ENCODE peak calls at places on chromosomes 4 and X, in seven cellular contexts. One of them, this sample, is unnamed.

GRCh38 chr4:26874110-26874509 is 13.5 kb downstream of the STIM2 start:
- DNase-seq in foreskin fibroblast: no peak
- DNase-seq in A673: no peak
- DNase-seq in GM20000: no peak
- DNase-seq in lower lobe of right lung: no peak
- DNase-seq in neural crest cell: no peak
- DNase-seq in activated CD8-positive, alpha-beta T cell treated with anti-CD3 and anti-CD28 coated beads for 36 hours: no peak
- DNase-seq in this sample: no peak

GRCh38 chr4:37383579-37384229 is 139.2 kb downstream of the NWD2 start:
- DNase-seq in lower lobe of right lung: no peak
- DNase-seq in GM20000: peak
- DNase-seq in A673: peak
- DNase-seq in neural crest cell: peak
- DNase-seq in activated CD8-positive, alpha-beta T cell treated with anti-CD3 and anti-CD28 coated beads for 36 hours: peak
- DNase-seq in foreskin fibroblast: no peak
- DNase-seq in this sample: no peak

GRCh38 chr4:99655315-99656081 is 2.1 kb downstream of the C4orf54 start:
- DNase-seq in neural crest cell: no peak
- DNase-seq in A673: no peak
- DNase-seq in foreskin fibroblast: peak
- DNase-seq in lower lobe of right lung: no peak
- DNase-seq in GM20000: no peak
- DNase-seq in activated CD8-positive, alpha-beta T cell treated with anti-CD3 and anti-CD28 coated beads for 36 hours: no peak
- DNase-seq in this sample: no peak

GRCh38 chr4:87053064-87053693 is 118.4 kb downstream of the AFF1 start:
- DNase-seq in A673: no peak
- DNase-seq in lower lobe of right lung: no peak
- DNase-seq in GM20000: no peak
- DNase-seq in foreskin fibroblast: no peak
- DNase-seq in neural crest cell: no peak
- DNase-seq in activated CD8-positive, alpha-beta T cell treated with anti-CD3 and anti-CD28 coated beads for 36 hours: no peak
- DNase-seq in this sample: no peak

GRCh38 chr4:96352051-96352517 is 512.2 kb downstream of the PDHA2 start:
- DNase-seq in A673: peak
- DNase-seq in neural crest cell: peak
- DNase-seq in activated CD8-positive, alpha-beta T cell treated with anti-CD3 and anti-CD28 coated beads for 36 hours: peak
- DNase-seq in GM20000: no peak
- DNase-seq in foreskin fibroblast: no peak
- DNase-seq in lower lobe of right lung: no peak
- DNase-seq in this sample: no peak

GRCh38 chrX:152725409-152725808 is 8.1 kb downstream of the CSAG1 start:
- DNase-seq in activated CD8-positive, alpha-beta T cell treated with anti-CD3 and anti-CD28 coated beads for 36 hours: no peak
- DNase-seq in neural crest cell: no peak
- DNase-seq in foreskin fibroblast: no peak
- DNase-seq in A673: no peak
- DNase-seq in GM20000: no peak
- DNase-seq in lower lobe of right lung: no peak
- DNase-seq in this sample: no peak

GRCh38 chrX:41265615-41266014 is 68.3 kb upstream of the DDX3X start:
- DNase-seq in activated CD8-positive, alpha-beta T cell treated with anti-CD3 and anti-CD28 coated beads for 36 hours: peak
- DNase-seq in GM20000: no peak
- DNase-seq in neural crest cell: no peak
- DNase-seq in A673: peak
- DNase-seq in foreskin fibroblast: peak
- DNase-seq in lower lobe of right lung: no peak
- DNase-seq in this sample: no peak

GRCh38 chrX:144333429-144333828 is 449.6 kb downstream of the UBE2NL start:
- DNase-seq in GM20000: no peak
- DNase-seq in foreskin fibroblast: no peak
- DNase-seq in A673: no peak
- DNase-seq in activated CD8-positive, alpha-beta T cell treated with anti-CD3 and anti-CD28 coated beads for 36 hours: no peak
- DNase-seq in neural crest cell: no peak
- DNase-seq in lower lobe of right lung: no peak
- DNase-seq in this sample: no peak

GRCh38 chrX:46444011-46444410 is 101.2 kb downstream of the ZNF674 start:
- DNase-seq in activated CD8-positive, alpha-beta T cell treated with anti-CD3 and anti-CD28 coated beads for 36 hours: peak
- DNase-seq in lower lobe of right lung: no peak
- DNase-seq in foreskin fibroblast: peak
- DNase-seq in GM20000: no peak
- DNase-seq in neural crest cell: no peak
- DNase-seq in A673: no peak
- DNase-seq in this sample: no peak

GRCh38 chr4:10584042-10584441 is 100.5 kb downstream of the CLNK start:
- DNase-seq in A673: peak
- DNase-seq in activated CD8-positive, alpha-beta T cell treated with anti-CD3 and anti-CD28 coated beads for 36 hours: no peak
- DNase-seq in lower lobe of right lung: no peak
- DNase-seq in GM20000: peak
- DNase-seq in foreskin fibroblast: peak
- DNase-seq in neural crest cell: no peak
- DNase-seq in this sample: no peak

GRCh38 chr4:29309050-29309449 is 1411.1 kb upstream of the PCDH7 start:
- DNase-seq in foreskin fibroblast: peak
- DNase-seq in lower lobe of right lung: no peak
- DNase-seq in GM20000: no peak
- DNase-seq in activated CD8-positive, alpha-beta T cell treated with anti-CD3 and anti-CD28 coated beads for 36 hours: no peak
- DNase-seq in neural crest cell: no peak
- DNase-seq in A673: peak
- DNase-seq in this sample: no peak

GRCh38 chr4:26267087-26267486 is 53.7 kb upstream of the RBPJ start:
- DNase-seq in neural crest cell: no peak
- DNase-seq in activated CD8-positive, alpha-beta T cell treated with anti-CD3 and anti-CD28 coated beads for 36 hours: no peak
- DNase-seq in A673: no peak
- DNase-seq in lower lobe of right lung: no peak
- DNase-seq in foreskin fibroblast: peak
- DNase-seq in GM20000: no peak
- DNase-seq in this sample: no peak

GRCh38 chr4:159983080-159983479 is 880.2 kb downstream of the RAPGEF2 start:
- DNase-seq in GM20000: no peak
- DNase-seq in lower lobe of right lung: no peak
- DNase-seq in neural crest cell: no peak
- DNase-seq in foreskin fibroblast: no peak
- DNase-seq in A673: no peak
- DNase-seq in activated CD8-positive, alpha-beta T cell treated with anti-CD3 and anti-CD28 coated beads for 36 hours: no peak
- DNase-seq in this sample: no peak

GRCh38 chrX:93259029-93259428 is 414.3 kb downstream of the NAP1L3 start:
- DNase-seq in lower lobe of right lung: no peak
- DNase-seq in foreskin fibroblast: no peak
- DNase-seq in A673: no peak
- DNase-seq in neural crest cell: no peak
- DNase-seq in GM20000: no peak
- DNase-seq in activated CD8-positive, alpha-beta T cell treated with anti-CD3 and anti-CD28 coated beads for 36 hours: no peak
- DNase-seq in this sample: no peak

GRCh38 chrX:131735127-131735526 is 191.3 kb downstream of the OR13H1 start:
- DNase-seq in GM20000: no peak
- DNase-seq in A673: no peak
- DNase-seq in lower lobe of right lung: no peak
- DNase-seq in neural crest cell: no peak
- DNase-seq in activated CD8-positive, alpha-beta T cell treated with anti-CD3 and anti-CD28 coated beads for 36 hours: no peak
- DNase-seq in foreskin fibroblast: no peak
- DNase-seq in this sample: no peak

GRCh38 chr4:86593726-86594558 is at the start of gene PTPN13:
- DNase-seq in lower lobe of right lung: peak
- DNase-seq in foreskin fibroblast: peak
- DNase-seq in A673: peak
- DNase-seq in GM20000: peak
- DNase-seq in neural crest cell: peak
- DNase-seq in activated CD8-positive, alpha-beta T cell treated with anti-CD3 and anti-CD28 coated beads for 36 hours: peak
- DNase-seq in this sample: peak

GRCh38 chr4:13162886-13163285 is 321.3 kb downstream of the RAB28 start:
- DNase-seq in activated CD8-positive, alpha-beta T cell treated with anti-CD3 and anti-CD28 coated beads for 36 hours: no peak
- DNase-seq in A673: no peak
- DNase-seq in GM20000: no peak
- DNase-seq in neural crest cell: no peak
- DNase-seq in lower lobe of right lung: no peak
- DNase-seq in foreskin fibroblast: no peak
- DNase-seq in this sample: no peak

DNA sequence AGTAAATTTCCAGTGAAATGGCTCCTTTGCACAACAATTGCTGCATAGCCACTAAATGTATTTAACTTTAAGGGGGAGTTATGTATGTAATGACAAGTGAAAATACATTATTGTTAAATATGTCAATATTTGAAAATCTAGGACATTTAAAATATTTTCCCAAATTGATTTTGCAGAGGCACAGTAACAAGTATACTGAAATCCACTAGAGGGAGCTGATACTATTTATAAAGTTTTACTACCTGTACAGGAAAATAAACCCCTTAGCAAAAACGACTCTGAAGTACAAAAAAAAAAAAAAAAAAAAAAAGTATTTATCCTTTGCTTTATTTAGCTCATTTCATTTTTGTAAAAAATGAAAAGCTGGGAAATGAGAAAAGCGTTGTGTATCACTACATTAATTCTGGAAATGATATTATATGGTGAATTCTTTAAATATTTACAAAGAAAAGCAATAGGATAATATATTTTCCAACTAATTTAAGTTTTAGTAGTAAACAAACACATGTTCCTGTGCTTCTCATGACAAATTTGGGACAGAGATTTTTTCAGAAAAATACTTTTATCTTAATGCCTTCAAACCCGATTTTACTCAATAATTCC is 727.7 kb downstream of the DMD start:
- DNase-seq in neural crest cell: no peak
- DNase-seq in foreskin fibroblast: no peak
- DNase-seq in A673: peak
- DNase-seq in lower lobe of right lung: no peak
- DNase-seq in GM20000: peak
- DNase-seq in activated CD8-positive, alpha-beta T cell treated with anti-CD3 and anti-CD28 coated beads for 36 hours: no peak
- DNase-seq in this sample: no peak
- TF ChIP-seq CTCF in neural crest cell: peak
- TF ChIP-seq CTCF in foreskin fibroblast: no peak
- TF ChIP-seq CTCF in A673: peak
- TF ChIP-seq CTCF in lower lobe of right lung: no peak
- TF ChIP-seq CTCF in GM20000: no peak
- TF ChIP-seq CTCF in activated CD8-positive, alpha-beta T cell treated with anti-CD3 and anti-CD28 coated beads for 36 hours: no peak
- TF ChIP-seq CTCF in this sample: peak

DNA sequence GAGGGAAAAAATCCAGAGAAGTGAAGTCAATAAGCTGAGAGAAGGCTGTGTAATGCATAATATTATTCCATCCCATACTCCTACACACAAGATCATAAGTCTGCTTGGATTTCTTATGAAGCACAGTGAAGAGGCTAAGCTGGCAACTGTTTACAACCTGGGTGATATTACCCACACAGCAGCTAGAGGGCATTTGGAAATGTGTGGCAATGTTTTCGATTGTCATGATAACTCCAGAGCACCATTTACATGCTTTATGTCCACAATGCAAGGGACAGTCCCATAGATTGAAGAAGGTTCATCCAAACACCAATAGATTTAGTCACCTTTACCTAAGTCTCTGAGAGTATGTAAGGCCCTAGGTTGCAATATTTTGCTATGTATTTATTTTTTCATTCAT is 412.2 kb downstream of the PPP3CA start:
- DNase-seq in A673: peak
- DNase-seq in foreskin fibroblast: peak
- DNase-seq in lower lobe of right lung: no peak
- DNase-seq in activated CD8-positive, alpha-beta T cell treated with anti-CD3 and anti-CD28 coated beads for 36 hours: peak
- DNase-seq in neural crest cell: no peak
- DNase-seq in GM20000: no peak
- DNase-seq in this sample: no peak
- TF ChIP-seq CTCF in A673: peak
- TF ChIP-seq CTCF in foreskin fibroblast: peak
- TF ChIP-seq CTCF in lower lobe of right lung: no peak
- TF ChIP-seq CTCF in activated CD8-positive, alpha-beta T cell treated with anti-CD3 and anti-CD28 coated beads for 36 hours: no peak
- TF ChIP-seq CTCF in neural crest cell: peak
- TF ChIP-seq CTCF in GM20000: no peak
- TF ChIP-seq CTCF in this sample: peak

GRCh38 chr4:76594152-76594551 is 159.1 kb downstream of the SHROOM3 start:
- DNase-seq in neural crest cell: no peak
- DNase-seq in lower lobe of right lung: no peak
- DNase-seq in A673: no peak
- DNase-seq in GM20000: no peak
- DNase-seq in foreskin fibroblast: no peak
- DNase-seq in activated CD8-positive, alpha-beta T cell treated with anti-CD3 and anti-CD28 coated beads for 36 hours: no peak
- DNase-seq in this sample: no peak

GRCh38 chr4:76589402-76589801 is 154.4 kb downstream of the SHROOM3 start:
- DNase-seq in GM20000: no peak
- DNase-seq in activated CD8-positive, alpha-beta T cell treated with anti-CD3 and anti-CD28 coated beads for 36 hours: no peak
- DNase-seq in foreskin fibroblast: no peak
- DNase-seq in A673: no peak
- DNase-seq in lower lobe of right lung: no peak
- DNase-seq in neural crest cell: no peak
- DNase-seq in this sample: no peak

GRCh38 chr4:76590847-76591281 is 155.8 kb downstream of the SHROOM3 start:
- DNase-seq in A673: no peak
- DNase-seq in lower lobe of right lung: no peak
- DNase-seq in neural crest cell: no peak
- DNase-seq in activated CD8-positive, alpha-beta T cell treated with anti-CD3 and anti-CD28 coated beads for 36 hours: no peak
- DNase-seq in foreskin fibroblast: peak
- DNase-seq in GM20000: no peak
- DNase-seq in this sample: no peak

GRCh38 chr4:76589872-76590846 is 155.1 kb downstream of the SHROOM3 start:
- DNase-seq in activated CD8-positive, alpha-beta T cell treated with anti-CD3 and anti-CD28 coated beads for 36 hours: no peak
- DNase-seq in lower lobe of right lung: peak
- DNase-seq in foreskin fibroblast: peak
- DNase-seq in A673: no peak
- DNase-seq in GM20000: no peak
- DNase-seq in neural crest cell: peak
- DNase-seq in this sample: no peak

DNA sequence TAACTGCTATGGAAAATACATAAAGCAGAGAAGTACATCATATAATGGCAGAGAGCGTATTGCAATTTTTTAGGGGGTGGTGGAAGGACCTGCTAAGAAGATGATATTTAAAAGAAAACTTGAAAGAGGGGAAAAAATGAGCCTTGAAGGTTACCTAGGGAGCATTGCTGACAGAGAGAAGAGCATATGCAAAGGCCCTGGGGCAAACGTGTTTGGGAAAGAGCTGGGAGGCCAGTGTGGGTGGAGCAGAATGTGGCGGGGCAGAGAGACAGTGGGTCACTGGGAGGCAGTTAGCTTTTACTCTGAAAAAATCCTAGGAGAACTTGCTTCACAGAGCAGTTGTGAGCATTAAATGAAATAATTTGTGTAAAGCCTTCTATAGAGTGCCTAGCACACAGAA is 157.0 kb downstream of the SHROOM3 start:
- DNase-seq in lower lobe of right lung: no peak
- DNase-seq in A673: no peak
- DNase-seq in GM20000: no peak
- DNase-seq in neural crest cell: no peak
- DNase-seq in activated CD8-positive, alpha-beta T cell treated with anti-CD3 and anti-CD28 coated beads for 36 hours: no peak
- DNase-seq in foreskin fibroblast: no peak
- DNase-seq in this sample: no peak
- TF ChIP-seq CTCF in lower lobe of right lung: no peak
- TF ChIP-seq CTCF in A673: no peak
- TF ChIP-seq CTCF in GM20000: no peak
- TF ChIP-seq CTCF in neural crest cell: no peak
- TF ChIP-seq CTCF in activated CD8-positive, alpha-beta T cell treated with anti-CD3 and anti-CD28 coated beads for 36 hours: no peak
- TF ChIP-seq CTCF in foreskin fibroblast: no peak
- TF ChIP-seq CTCF in this sample: no peak

GRCh38 chrX:133215017-133215416 is 3.1 kb downstream of the TFDP3 start:
- DNase-seq in activated CD8-positive, alpha-beta T cell treated with anti-CD3 and anti-CD28 coated beads for 36 hours: no peak
- DNase-seq in lower lobe of right lung: no peak
- DNase-seq in A673: no peak
- DNase-seq in neural crest cell: no peak
- DNase-seq in foreskin fibroblast: no peak
- DNase-seq in GM20000: no peak
- DNase-seq in this sample: no peak

GRCh38 chrX:133218329-133218728 is at the start of gene TFDP3:
- DNase-seq in GM20000: no peak
- DNase-seq in foreskin fibroblast: no peak
- DNase-seq in activated CD8-positive, alpha-beta T cell treated with anti-CD3 and anti-CD28 coated beads for 36 hours: no peak
- DNase-seq in A673: no peak
- DNase-seq in lower lobe of right lung: no peak
- DNase-seq in neural crest cell: no peak
- DNase-seq in this sample: no peak

GRCh38 chrX:133214316-133214715 is 3.8 kb downstream of the TFDP3 start:
- DNase-seq in activated CD8-positive, alpha-beta T cell treated with anti-CD3 and anti-CD28 coated beads for 36 hours: no peak
- DNase-seq in A673: peak
- DNase-seq in lower lobe of right lung: no peak
- DNase-seq in foreskin fibroblast: no peak
- DNase-seq in neural crest cell: no peak
- DNase-seq in GM20000: no peak
- DNase-seq in this sample: no peak

GRCh38 chrX:133215747-133216146 is 2.4 kb downstream of the TFDP3 start:
- DNase-seq in GM20000: peak
- DNase-seq in neural crest cell: peak
- DNase-seq in activated CD8-positive, alpha-beta T cell treated with anti-CD3 and anti-CD28 coated beads for 36 hours: peak
- DNase-seq in A673: peak
- DNase-seq in lower lobe of right lung: no peak
- DNase-seq in foreskin fibroblast: no peak
- DNase-seq in this sample: no peak
- TF ChIP-seq CTCF in GM20000: no peak
- TF ChIP-seq CTCF in neural crest cell: peak
- TF ChIP-seq CTCF in activated CD8-positive, alpha-beta T cell treated with anti-CD3 and anti-CD28 coated beads for 36 hours: no peak
- TF ChIP-seq CTCF in A673: peak
- TF ChIP-seq CTCF in lower lobe of right lung: peak
- TF ChIP-seq CTCF in foreskin fibroblast: no peak
- TF ChIP-seq CTCF in this sample: peak